ENCODE peak calls at places on chromosomes 7 and 10, in four cellular contexts. D, T, R and X are unnamed samples.

GRCh38 chr7:28840515-28841125 is 117.5 kb downstream of the TRIL start:
- DNase-seq in D (no peak), T (no peak), R (peak; percentile 47), X (peak; percentile 20)

GRCh38 chr7:98354052-98354451 is 46.8 kb downstream of the BAIAP2L1 start:
- DNase-seq in D (no peak), T (no peak), R (peak; percentile 33), X (no peak)

GRCh38 chr10:90935581-90936292 is 14.8 kb upstream of the ANKRD1 start:
- DNase-seq in D (no peak), T (no peak), R (no peak), X (no peak)

GRCh38 chr10:90775351-90776028 is 82.3 kb downstream of the HTR7 start:
- DNase-seq in D (no peak), T (no peak), R (no peak), X (no peak)

GRCh38 chr7:16293669-16294425 is 127.5 kb downstream of the CRPPA start:
- DNase-seq in D (no peak), T (no peak), R (no peak), X (no peak)

GRCh38 chr7:30709549-30709948 is 27.3 kb upstream of the CRHR2 start:
- DNase-seq in D (peak; percentile 72), T (no peak), R (no peak), X (no peak)

GRCh38 chr7:139068543-139069399 is 32.9 kb upstream of the ZC3HAV1L start:
- DNase-seq in D (no peak), T (no peak), R (no peak), X (no peak)

GRCh38 chr10:75525646-75526045 is 94.2 kb downstream of the LRMDA start:
- DNase-seq in D (no peak), T (no peak), R (no peak), X (no peak)

GRCh38 chr10:101466016-101466912 is 112.3 kb downstream of the BTRC start:
- DNase-seq in D (no peak), T (no peak), R (no peak), X (peak; percentile 94)

GRCh38 chr10:99975106-99975829 is 34.5 kb downstream of the DNMBP start:
- DNase-seq in D (no peak), T (no peak), R (no peak), X (no peak)

GRCh38 chr7:99188221-99188620 is 19.7 kb downstream of the KPNA7 start:
- DNase-seq in D (no peak), T (no peak), R (no peak), X (no peak)

GRCh38 chr7:2154121-2154520 is 78.6 kb downstream of the MAD1L1 start:
- DNase-seq in D (no peak), T (no peak), R (no peak), X (no peak)

GRCh38 chr10:13590886-13591285 is 4.1 kb downstream of the PRPF18 start:
- DNase-seq in D (no peak), T (no peak), R (no peak), X (no peak)

GRCh38 chr10:75353183-75353582 is 48.4 kb downstream of the ZNF503 start:
- DNase-seq in D (no peak), T (no peak), R (no peak), X (no peak)

GRCh38 chr7:33798671-33799325 is 106.5 kb upstream of the BMPER start:
- DNase-seq in D (no peak), T (no peak), R (no peak), X (no peak)

GRCh38 chr7:137933270-137934017 is 68.4 kb downstream of the CREB3L2 start:
- DNase-seq in D (no peak), T (no peak), R (no peak), X (no peak)

GRCh38 chr10:119391430-119392313 is 150.8 kb downstream of the RGS10 start:
- DNase-seq in D (no peak), T (no peak), R (no peak), X (no peak)